ENCODE peak calls at places on chromosomes 3 and 15, in seven cellular contexts. One of them, this sample, is unnamed.

GRCh38 chr15:69946870-69947269 is 150.8 kb downstream of the TLE3 start:
- DNase-seq in AG09319: no peak
- DNase-seq in Peyer's patch: no peak
- DNase-seq in left lung: no peak
- DNase-seq in HFFc6: no peak
- DNase-seq in PC-9: no peak
- DNase-seq in WTC11: no peak
- DNase-seq in this sample: no peak

GRCh38 chr3:183160616-183161015 is 1.9 kb downstream of the LAMP3 start:
- DNase-seq in left lung: no peak
- DNase-seq in PC-9: peak
- DNase-seq in WTC11: no peak
- DNase-seq in AG09319: no peak
- DNase-seq in HFFc6: no peak
- DNase-seq in Peyer's patch: no peak
- DNase-seq in this sample: no peak

GRCh38 chr3:142434503-142434902 is 13.3 kb downstream of the XRN1 start:
- DNase-seq in AG09319: no peak
- DNase-seq in left lung: no peak
- DNase-seq in Peyer's patch: no peak
- DNase-seq in HFFc6: no peak
- DNase-seq in PC-9: no peak
- DNase-seq in WTC11: no peak
- DNase-seq in this sample: no peak

GRCh38 chr3:39290255-39290654 is 10.4 kb upstream of the CX3CR1 start:
- DNase-seq in Peyer's patch: no peak
- DNase-seq in AG09319: no peak
- DNase-seq in left lung: no peak
- DNase-seq in HFFc6: no peak
- DNase-seq in PC-9: no peak
- DNase-seq in WTC11: no peak
- DNase-seq in this sample: no peak

GRCh38 chr3:5202267-5202666 is 14.8 kb downstream of the EDEM1 start:
- DNase-seq in PC-9: no peak
- DNase-seq in Peyer's patch: no peak
- DNase-seq in HFFc6: no peak
- DNase-seq in AG09319: no peak
- DNase-seq in WTC11: no peak
- DNase-seq in left lung: no peak
- DNase-seq in this sample: no peak

GRCh38 chr3:44114142-44114541 is 127.5 kb upstream of the TOPAZ1 start:
- DNase-seq in AG09319: no peak
- DNase-seq in left lung: peak
- DNase-seq in Peyer's patch: peak
- DNase-seq in WTC11: peak
- DNase-seq in PC-9: no peak
- DNase-seq in HFFc6: no peak
- DNase-seq in this sample: no peak

GRCh38 chr3:27666277-27666676 is 55.8 kb downstream of the EOMES start:
- DNase-seq in PC-9: no peak
- DNase-seq in HFFc6: no peak
- DNase-seq in Peyer's patch: no peak
- DNase-seq in AG09319: no peak
- DNase-seq in left lung: no peak
- DNase-seq in WTC11: no peak
- DNase-seq in this sample: no peak

GRCh38 chr3:31157893-31158620 is 263.6 kb upstream of the GADL1 start:
- DNase-seq in PC-9: no peak
- DNase-seq in HFFc6: peak
- DNase-seq in WTC11: no peak
- DNase-seq in Peyer's patch: no peak
- DNase-seq in left lung: no peak
- DNase-seq in AG09319: no peak
- DNase-seq in this sample: no peak

GRCh38 chr3:62558549-62559112 is 185.3 kb upstream of the FEZF2 start:
- DNase-seq in AG09319: no peak
- DNase-seq in PC-9: no peak
- DNase-seq in WTC11: peak
- DNase-seq in HFFc6: no peak
- DNase-seq in Peyer's patch: no peak
- DNase-seq in left lung: no peak
- DNase-seq in this sample: no peak

GRCh38 chr3:138112362-138112761 is 3.0 kb downstream of the DZIP1L start:
- DNase-seq in HFFc6: no peak
- DNase-seq in WTC11: no peak
- DNase-seq in left lung: no peak
- DNase-seq in PC-9: no peak
- DNase-seq in AG09319: no peak
- DNase-seq in Peyer's patch: no peak
- DNase-seq in this sample: no peak

GRCh38 chr3:162224736-162225135 is 728.1 kb downstream of the OTOL1 start:
- DNase-seq in PC-9: no peak
- DNase-seq in Peyer's patch: no peak
- DNase-seq in left lung: no peak
- DNase-seq in WTC11: no peak
- DNase-seq in HFFc6: no peak
- DNase-seq in AG09319: no peak
- DNase-seq in this sample: no peak

GRCh38 chr3:150603888-150604319 is 783 bp downstream of the SELENOT start:
- DNase-seq in WTC11: no peak
- DNase-seq in left lung: no peak
- DNase-seq in Peyer's patch: no peak
- DNase-seq in HFFc6: no peak
- DNase-seq in PC-9: no peak
- DNase-seq in AG09319: no peak
- DNase-seq in this sample: no peak

GRCh38 chr3:42582474-42583070 is 805 bp upstream of the SEC22C start:
- DNase-seq in PC-9: peak
- DNase-seq in HFFc6: no peak
- DNase-seq in AG09319: no peak
- DNase-seq in Peyer's patch: no peak
- DNase-seq in left lung: no peak
- DNase-seq in WTC11: no peak
- DNase-seq in this sample: no peak

GRCh38 chr15:24943361-24943760 is 11.4 kb upstream of the SNRPN start:
- DNase-seq in AG09319: no peak
- DNase-seq in left lung: no peak
- DNase-seq in PC-9: no peak
- DNase-seq in Peyer's patch: no peak
- DNase-seq in HFFc6: no peak
- DNase-seq in WTC11: no peak
- DNase-seq in this sample: no peak

GRCh38 chr3:184078851-184079250 is 18.0 kb upstream of the HTR3E start:
- DNase-seq in HFFc6: no peak
- DNase-seq in WTC11: no peak
- DNase-seq in PC-9: no peak
- DNase-seq in AG09319: peak
- DNase-seq in left lung: no peak
- DNase-seq in Peyer's patch: no peak
- DNase-seq in this sample: no peak

GRCh38 chr15:84818221-84819131 is 1.3 kb downstream of the ALPK3 start:
- DNase-seq in AG09319: no peak
- DNase-seq in HFFc6: no peak
- DNase-seq in WTC11: peak
- DNase-seq in Peyer's patch: no peak
- DNase-seq in left lung: no peak
- DNase-seq in PC-9: no peak
- DNase-seq in this sample: no peak
- TF ChIP-seq CTCF in AG09319: no peak
- TF ChIP-seq CTCF in HFFc6: peak
- TF ChIP-seq CTCF in WTC11: no peak
- TF ChIP-seq CTCF in Peyer's patch: no peak
- TF ChIP-seq CTCF in left lung: no peak
- TF ChIP-seq CTCF in PC-9: no peak
- TF ChIP-seq CTCF in this sample: no peak

GRCh38 chr15:99167640-99168039 is 62.8 kb downstream of the SYNM start:
- DNase-seq in WTC11: no peak
- DNase-seq in Peyer's patch: no peak
- DNase-seq in PC-9: no peak
- DNase-seq in HFFc6: no peak
- DNase-seq in left lung: no peak
- DNase-seq in AG09319: no peak
- DNase-seq in this sample: no peak
- TF ChIP-seq CTCF in WTC11: no peak
- TF ChIP-seq CTCF in Peyer's patch: no peak
- TF ChIP-seq CTCF in PC-9: no peak
- TF ChIP-seq CTCF in HFFc6: no peak
- TF ChIP-seq CTCF in left lung: no peak
- TF ChIP-seq CTCF in AG09319: no peak
- TF ChIP-seq CTCF in this sample: no peak

DNA sequence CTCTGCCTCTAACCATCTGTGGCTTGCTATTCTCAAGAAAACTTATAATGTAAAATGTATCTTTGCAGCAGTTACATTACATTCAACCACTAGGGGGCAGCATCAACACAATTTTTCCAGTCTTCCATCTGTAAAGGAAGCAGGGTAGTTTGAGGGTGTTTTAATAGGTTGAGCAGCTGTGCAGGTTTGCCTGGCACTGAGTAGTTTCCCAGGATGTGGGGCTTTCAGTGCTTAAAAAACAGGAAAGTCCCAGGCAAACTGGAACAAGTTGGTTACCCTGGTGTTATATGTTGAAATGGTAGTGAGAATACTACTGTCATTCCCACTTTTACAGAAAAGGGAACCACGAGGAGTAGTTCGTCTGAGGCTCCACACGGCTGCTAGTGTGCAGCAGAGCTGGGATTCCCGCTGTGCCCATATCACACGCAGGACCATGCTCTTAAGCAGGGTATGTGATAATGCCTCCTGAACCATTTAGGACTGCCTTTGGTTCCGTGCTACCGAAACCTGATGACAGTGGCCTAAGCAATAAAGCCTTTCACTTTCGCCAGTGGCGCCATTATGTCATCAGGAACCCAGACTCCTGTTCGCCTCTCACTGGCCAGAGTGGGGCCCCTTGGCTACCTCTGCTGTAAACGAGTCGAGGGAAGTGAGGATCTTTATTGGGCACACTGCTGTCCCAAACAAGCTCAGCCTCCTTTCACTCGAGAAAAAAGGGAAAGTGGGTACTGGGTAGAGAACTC is 64.7 kb upstream of the ZBTB38 start:
- DNase-seq in left lung: no peak
- DNase-seq in Peyer's patch: peak
- DNase-seq in WTC11: peak
- DNase-seq in AG09319: peak
- DNase-seq in HFFc6: peak
- DNase-seq in PC-9: peak
- DNase-seq in this sample: no peak
- TF ChIP-seq CTCF in left lung: peak
- TF ChIP-seq CTCF in Peyer's patch: peak
- TF ChIP-seq CTCF in WTC11: peak
- TF ChIP-seq CTCF in AG09319: peak
- TF ChIP-seq CTCF in HFFc6: peak
- TF ChIP-seq CTCF in PC-9: peak
- TF ChIP-seq CTCF in this sample: peak

DNA sequence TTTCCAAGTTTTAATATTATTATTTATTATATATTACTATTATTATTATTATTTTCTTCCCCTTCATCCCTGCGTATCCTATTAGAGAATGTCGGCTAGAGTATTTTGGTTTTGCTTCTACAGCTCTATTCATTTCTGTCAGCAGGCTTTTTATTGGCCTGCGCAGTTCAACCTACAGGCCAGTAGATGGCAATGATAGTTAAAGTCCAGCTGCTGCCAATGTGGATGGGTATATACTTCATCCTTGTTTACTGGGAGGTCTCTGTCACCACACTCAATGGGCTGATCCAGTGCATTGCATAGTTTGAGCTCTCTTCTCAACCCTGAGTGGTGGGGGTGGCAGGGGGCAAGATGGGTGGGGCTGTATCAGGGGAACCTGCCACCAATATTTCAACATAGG is 799.8 kb downstream of the NSUN3 start:
- DNase-seq in left lung: no peak
- DNase-seq in Peyer's patch: no peak
- DNase-seq in PC-9: no peak
- DNase-seq in HFFc6: no peak
- DNase-seq in AG09319: no peak
- DNase-seq in WTC11: peak
- DNase-seq in this sample: no peak
- TF ChIP-seq CTCF in left lung: peak
- TF ChIP-seq CTCF in Peyer's patch: peak
- TF ChIP-seq CTCF in PC-9: peak
- TF ChIP-seq CTCF in HFFc6: peak
- TF ChIP-seq CTCF in AG09319: peak
- TF ChIP-seq CTCF in WTC11: peak
- TF ChIP-seq CTCF in this sample: no peak

GRCh38 chr15:58472821-58473581 is 41.2 kb downstream of the LIPC start:
- DNase-seq in AG09319: no peak
- DNase-seq in HFFc6: no peak
- DNase-seq in Peyer's patch: peak
- DNase-seq in PC-9: peak
- DNase-seq in left lung: no peak
- DNase-seq in WTC11: no peak
- DNase-seq in this sample: no peak

GRCh38 chr15:58475573-58476524 is 44.1 kb downstream of the LIPC start:
- DNase-seq in WTC11: no peak
- DNase-seq in HFFc6: peak
- DNase-seq in Peyer's patch: no peak
- DNase-seq in AG09319: peak
- DNase-seq in PC-9: peak
- DNase-seq in left lung: no peak
- DNase-seq in this sample: no peak

GRCh38 chr15:58472221-58472620 is 40.4 kb downstream of the LIPC start:
- DNase-seq in PC-9: no peak
- DNase-seq in Peyer's patch: no peak
- DNase-seq in AG09319: no peak
- DNase-seq in WTC11: no peak
- DNase-seq in HFFc6: no peak
- DNase-seq in left lung: no peak
- DNase-seq in this sample: no peak

GRCh38 chr15:58474741-58475323 is 43.0 kb downstream of the LIPC start:
- DNase-seq in Peyer's patch: no peak
- DNase-seq in HFFc6: no peak
- DNase-seq in PC-9: no peak
- DNase-seq in AG09319: no peak
- DNase-seq in left lung: no peak
- DNase-seq in WTC11: no peak
- DNase-seq in this sample: no peak

GRCh38 chr15:58473720-58474119 is 41.9 kb downstream of the LIPC start:
- DNase-seq in HFFc6: peak
- DNase-seq in Peyer's patch: no peak
- DNase-seq in AG09319: peak
- DNase-seq in PC-9: peak
- DNase-seq in left lung: no peak
- DNase-seq in WTC11: no peak
- DNase-seq in this sample: no peak
- TF ChIP-seq CTCF in HFFc6: no peak
- TF ChIP-seq CTCF in Peyer's patch: no peak
- TF ChIP-seq CTCF in AG09319: no peak
- TF ChIP-seq CTCF in PC-9: no peak
- TF ChIP-seq CTCF in left lung: no peak
- TF ChIP-seq CTCF in WTC11: no peak
- TF ChIP-seq CTCF in this sample: no peak

GRCh38 chr15:59420986-59421618 is 16.9 kb upstream of the FAM81A start:
- DNase-seq in AG09319: no peak
- DNase-seq in Peyer's patch: no peak
- DNase-seq in left lung: no peak
- DNase-seq in HFFc6: no peak
- DNase-seq in WTC11: peak
- DNase-seq in PC-9: no peak
- DNase-seq in this sample: no peak
- TF ChIP-seq CTCF in AG09319: no peak
- TF ChIP-seq CTCF in Peyer's patch: no peak
- TF ChIP-seq CTCF in left lung: no peak
- TF ChIP-seq CTCF in HFFc6: no peak
- TF ChIP-seq CTCF in WTC11: no peak
- TF ChIP-seq CTCF in PC-9: no peak
- TF ChIP-seq CTCF in this sample: no peak

GRCh38 chr3:19229086-19229485 is 80.8 kb downstream of the KCNH8 start:
- DNase-seq in left lung: no peak
- DNase-seq in PC-9: no peak
- DNase-seq in AG09319: no peak
- DNase-seq in HFFc6: no peak
- DNase-seq in Peyer's patch: no peak
- DNase-seq in WTC11: peak
- DNase-seq in this sample: no peak
- TF ChIP-seq CTCF in left lung: no peak
- TF ChIP-seq CTCF in PC-9: peak
- TF ChIP-seq CTCF in AG09319: no peak
- TF ChIP-seq CTCF in HFFc6: no peak
- TF ChIP-seq CTCF in Peyer's patch: no peak
- TF ChIP-seq CTCF in WTC11: no peak
- TF ChIP-seq CTCF in this sample: no peak

This sample was measured in omental fat pad.